ENCODE peak calls at places on chromosome 1, in eight cellular contexts. One of them, this sample, is unnamed.

GRCh38 chr1:942864-943533 is 16.1 kb downstream of the NOC2L start:
- DNase-seq in effector memory CD4-positive, alpha-beta T cell: no peak
- DNase-seq in substantia nigra: no peak
- DNase-seq in fibroblast of lung: peak
- DNase-seq in psoas muscle: no peak
- DNase-seq in AG04450: no peak
- DNase-seq in stomach: no peak
- DNase-seq in ovary: peak
- DNase-seq in this sample: no peak

GRCh38 chr1:39926820-39927219 is 25.1 kb upstream of the MYCL start:
- DNase-seq in effector memory CD4-positive, alpha-beta T cell: no peak
- DNase-seq in substantia nigra: no peak
- DNase-seq in fibroblast of lung: no peak
- DNase-seq in psoas muscle: no peak
- DNase-seq in AG04450: no peak
- DNase-seq in stomach: no peak
- DNase-seq in ovary: no peak
- DNase-seq in this sample: no peak

GRCh38 chr1:49013046-49013445 is 236.4 kb upstream of the BEND5 start:
- DNase-seq in effector memory CD4-positive, alpha-beta T cell: no peak
- DNase-seq in substantia nigra: no peak
- DNase-seq in fibroblast of lung: no peak
- DNase-seq in psoas muscle: no peak
- DNase-seq in AG04450: no peak
- DNase-seq in stomach: no peak
- DNase-seq in ovary: no peak
- DNase-seq in this sample: no peak

GRCh38 chr1:12180903-12181302 is 14.1 kb downstream of the TNFRSF1B start:
- DNase-seq in effector memory CD4-positive, alpha-beta T cell: no peak
- DNase-seq in substantia nigra: no peak
- DNase-seq in fibroblast of lung: no peak
- DNase-seq in psoas muscle: no peak
- DNase-seq in AG04450: no peak
- DNase-seq in stomach: no peak
- DNase-seq in ovary: no peak
- DNase-seq in this sample: no peak

GRCh38 chr1:159030865-159031472 is 21.3 kb downstream of the IFI16 start:
- DNase-seq in effector memory CD4-positive, alpha-beta T cell: no peak
- DNase-seq in substantia nigra: no peak
- DNase-seq in fibroblast of lung: no peak
- DNase-seq in psoas muscle: no peak
- DNase-seq in AG04450: no peak
- DNase-seq in stomach: no peak
- DNase-seq in ovary: no peak
- DNase-seq in this sample: no peak

GRCh38 chr1:180415985-180416633 is 86.3 kb downstream of the ACBD6 start:
- DNase-seq in effector memory CD4-positive, alpha-beta T cell: no peak
- DNase-seq in substantia nigra: no peak
- DNase-seq in fibroblast of lung: peak
- DNase-seq in psoas muscle: no peak
- DNase-seq in AG04450: no peak
- DNase-seq in stomach: no peak
- DNase-seq in ovary: no peak
- DNase-seq in this sample: no peak

GRCh38 chr1:182259229-182259872 is 132.2 kb downstream of the GLUL start:
- DNase-seq in effector memory CD4-positive, alpha-beta T cell: peak
- DNase-seq in substantia nigra: peak
- DNase-seq in fibroblast of lung: peak
- DNase-seq in psoas muscle: peak
- DNase-seq in AG04450: no peak
- DNase-seq in stomach: peak
- DNase-seq in ovary: peak
- DNase-seq in this sample: peak

GRCh38 chr1:21335750-21336168 is 45.5 kb upstream of the ECE1 start:
- DNase-seq in effector memory CD4-positive, alpha-beta T cell: no peak
- DNase-seq in substantia nigra: no peak
- DNase-seq in fibroblast of lung: no peak
- DNase-seq in psoas muscle: no peak
- DNase-seq in AG04450: no peak
- DNase-seq in stomach: no peak
- DNase-seq in ovary: no peak
- DNase-seq in this sample: peak

GRCh38 chr1:77378723-77379533 is 97.1 kb downstream of the AK5 start:
- DNase-seq in effector memory CD4-positive, alpha-beta T cell: no peak
- DNase-seq in substantia nigra: no peak
- DNase-seq in fibroblast of lung: peak
- DNase-seq in psoas muscle: no peak
- DNase-seq in AG04450: peak
- DNase-seq in stomach: no peak
- DNase-seq in ovary: no peak
- DNase-seq in this sample: no peak

GRCh38 chr1:20361805-20362381 is 71.2 kb downstream of the VWA5B1 start:
- DNase-seq in effector memory CD4-positive, alpha-beta T cell: no peak
- DNase-seq in substantia nigra: peak
- DNase-seq in fibroblast of lung: peak
- DNase-seq in psoas muscle: peak
- DNase-seq in AG04450: no peak
- DNase-seq in stomach: peak
- DNase-seq in ovary: peak
- DNase-seq in this sample: peak

GRCh38 chr1:207284209-207284892 is 37.1 kb upstream of the CD55 start:
- DNase-seq in effector memory CD4-positive, alpha-beta T cell: no peak
- DNase-seq in substantia nigra: no peak
- DNase-seq in fibroblast of lung: no peak
- DNase-seq in psoas muscle: no peak
- DNase-seq in AG04450: no peak
- DNase-seq in stomach: no peak
- DNase-seq in ovary: no peak
- DNase-seq in this sample: no peak

GRCh38 chr1:78667939-78668338 is 18.3 kb downstream of the IFI44 start:
- DNase-seq in effector memory CD4-positive, alpha-beta T cell: no peak
- DNase-seq in substantia nigra: no peak
- DNase-seq in fibroblast of lung: no peak
- DNase-seq in psoas muscle: no peak
- DNase-seq in AG04450: no peak
- DNase-seq in stomach: no peak
- DNase-seq in ovary: no peak
- DNase-seq in this sample: no peak

GRCh38 chr1:172698224-172698623 is 39.3 kb downstream of the FASLG start:
- DNase-seq in effector memory CD4-positive, alpha-beta T cell: no peak
- DNase-seq in substantia nigra: no peak
- DNase-seq in fibroblast of lung: no peak
- DNase-seq in psoas muscle: no peak
- DNase-seq in AG04450: no peak
- DNase-seq in stomach: no peak
- DNase-seq in ovary: no peak
- DNase-seq in this sample: no peak

GRCh38 chr1:111594128-111594693 is 25.4 kb upstream of the RAP1A start:
- DNase-seq in effector memory CD4-positive, alpha-beta T cell: no peak
- DNase-seq in substantia nigra: no peak
- DNase-seq in fibroblast of lung: no peak
- DNase-seq in psoas muscle: no peak
- DNase-seq in AG04450: no peak
- DNase-seq in stomach: no peak
- DNase-seq in ovary: no peak
- DNase-seq in this sample: no peak

GRCh38 chr1:96358057-96358456 is 363.5 kb upstream of the PTBP2 start:
- DNase-seq in effector memory CD4-positive, alpha-beta T cell: no peak
- DNase-seq in substantia nigra: no peak
- DNase-seq in fibroblast of lung: no peak
- DNase-seq in psoas muscle: no peak
- DNase-seq in AG04450: no peak
- DNase-seq in stomach: no peak
- DNase-seq in ovary: no peak
- DNase-seq in this sample: no peak

GRCh38 chr1:98325646-98326441 is 335.7 kb upstream of the SNX7 start:
- DNase-seq in effector memory CD4-positive, alpha-beta T cell: no peak
- DNase-seq in substantia nigra: no peak
- DNase-seq in fibroblast of lung: peak
- DNase-seq in psoas muscle: peak
- DNase-seq in AG04450: peak
- DNase-seq in stomach: peak
- DNase-seq in ovary: no peak
- DNase-seq in this sample: peak
- H3K27ac ChIP-seq in effector memory CD4-positive, alpha-beta T cell: no peak
- H3K27ac ChIP-seq in substantia nigra: no peak
- H3K27ac ChIP-seq in fibroblast of lung: no peak
- H3K27ac ChIP-seq in psoas muscle: no peak
- H3K27ac ChIP-seq in AG04450: no peak
- H3K27ac ChIP-seq in stomach: no peak
- H3K27ac ChIP-seq in ovary: no peak
- H3K27ac ChIP-seq in this sample: peak

GRCh38 chr1:64090436-64090835 is 113.0 kb upstream of the UBE2U start:
- DNase-seq in effector memory CD4-positive, alpha-beta T cell: no peak
- DNase-seq in substantia nigra: no peak
- DNase-seq in fibroblast of lung: no peak
- DNase-seq in psoas muscle: no peak
- DNase-seq in AG04450: no peak
- DNase-seq in stomach: no peak
- DNase-seq in ovary: no peak
- DNase-seq in this sample: no peak

GRCh38 chr1:64097859-64098258 is 105.6 kb upstream of the UBE2U start:
- DNase-seq in effector memory CD4-positive, alpha-beta T cell: no peak
- DNase-seq in substantia nigra: no peak
- DNase-seq in fibroblast of lung: no peak
- DNase-seq in psoas muscle: no peak
- DNase-seq in AG04450: no peak
- DNase-seq in stomach: no peak
- DNase-seq in ovary: no peak
- DNase-seq in this sample: no peak

GRCh38 chr1:64092851-64093371 is 110.5 kb upstream of the UBE2U start:
- DNase-seq in effector memory CD4-positive, alpha-beta T cell: no peak
- DNase-seq in substantia nigra: no peak
- DNase-seq in fibroblast of lung: no peak
- DNase-seq in psoas muscle: no peak
- DNase-seq in AG04450: no peak
- DNase-seq in stomach: no peak
- DNase-seq in ovary: no peak
- DNase-seq in this sample: no peak

GRCh38 chr1:64095832-64096231 is 107.6 kb upstream of the UBE2U start:
- DNase-seq in effector memory CD4-positive, alpha-beta T cell: no peak
- DNase-seq in substantia nigra: no peak
- DNase-seq in fibroblast of lung: no peak
- DNase-seq in psoas muscle: no peak
- DNase-seq in AG04450: no peak
- DNase-seq in stomach: no peak
- DNase-seq in ovary: no peak
- DNase-seq in this sample: no peak

DNA sequence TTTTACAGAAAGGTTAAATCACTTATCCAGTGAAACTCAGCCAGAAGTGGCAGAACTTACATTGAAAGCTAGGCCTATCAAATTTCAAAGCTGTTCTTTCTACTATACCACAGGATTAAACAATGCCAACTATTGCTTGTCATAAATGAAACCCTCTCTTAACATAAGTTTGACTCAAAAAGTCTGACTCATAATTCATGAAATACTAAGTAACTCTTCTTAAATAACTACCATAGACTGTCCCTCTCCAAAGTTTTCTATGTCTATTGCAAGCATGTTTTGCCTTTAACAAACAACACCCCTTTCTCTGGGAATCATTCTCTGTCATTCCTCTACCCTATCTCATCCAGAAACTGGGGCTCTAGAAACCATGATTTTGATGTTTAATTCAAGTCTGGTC is 109.5 kb upstream of the UBE2U start:
- DNase-seq in effector memory CD4-positive, alpha-beta T cell: no peak
- DNase-seq in substantia nigra: no peak
- DNase-seq in fibroblast of lung: peak
- DNase-seq in psoas muscle: no peak
- DNase-seq in AG04450: no peak
- DNase-seq in stomach: no peak
- DNase-seq in ovary: no peak
- DNase-seq in this sample: no peak
- H3K27ac ChIP-seq in effector memory CD4-positive, alpha-beta T cell: no peak
- H3K27ac ChIP-seq in substantia nigra: peak
- H3K27ac ChIP-seq in fibroblast of lung: no peak
- H3K27ac ChIP-seq in psoas muscle: no peak
- H3K27ac ChIP-seq in AG04450: no peak
- H3K27ac ChIP-seq in stomach: no peak
- H3K27ac ChIP-seq in ovary: no peak
- H3K27ac ChIP-seq in this sample: no peak

GRCh38 chr1:100458925-100459814 is 78.8 kb upstream of the GPR88 start:
- DNase-seq in effector memory CD4-positive, alpha-beta T cell: peak
- DNase-seq in substantia nigra: peak
- DNase-seq in fibroblast of lung: peak
- DNase-seq in psoas muscle: peak
- DNase-seq in AG04450: peak
- DNase-seq in stomach: peak
- DNase-seq in ovary: peak
- DNase-seq in this sample: peak
- H3K27ac ChIP-seq in effector memory CD4-positive, alpha-beta T cell: peak
- H3K27ac ChIP-seq in substantia nigra: no peak
- H3K27ac ChIP-seq in fibroblast of lung: no peak
- H3K27ac ChIP-seq in psoas muscle: peak
- H3K27ac ChIP-seq in AG04450: no peak
- H3K27ac ChIP-seq in stomach: no peak
- H3K27ac ChIP-seq in ovary: no peak
- H3K27ac ChIP-seq in this sample: no peak

GRCh38 chr1:179142889-179143299 is 61.0 kb downstream of the TOR3A start:
- DNase-seq in effector memory CD4-positive, alpha-beta T cell: no peak
- DNase-seq in substantia nigra: no peak
- DNase-seq in fibroblast of lung: peak
- DNase-seq in psoas muscle: no peak
- DNase-seq in AG04450: peak
- DNase-seq in stomach: no peak
- DNase-seq in ovary: no peak
- DNase-seq in this sample: no peak

GRCh38 chr1:179143332-179143731 is 61.5 kb downstream of the TOR3A start:
- DNase-seq in effector memory CD4-positive, alpha-beta T cell: no peak
- DNase-seq in substantia nigra: no peak
- DNase-seq in fibroblast of lung: peak
- DNase-seq in psoas muscle: no peak
- DNase-seq in AG04450: peak
- DNase-seq in stomach: no peak
- DNase-seq in ovary: no peak
- DNase-seq in this sample: no peak

GRCh38 chr1:179141592-179142244 is 59.8 kb downstream of the TOR3A start:
- DNase-seq in effector memory CD4-positive, alpha-beta T cell: no peak
- DNase-seq in substantia nigra: no peak
- DNase-seq in fibroblast of lung: peak
- DNase-seq in psoas muscle: no peak
- DNase-seq in AG04450: peak
- DNase-seq in stomach: no peak
- DNase-seq in ovary: no peak
- DNase-seq in this sample: no peak

DNA sequence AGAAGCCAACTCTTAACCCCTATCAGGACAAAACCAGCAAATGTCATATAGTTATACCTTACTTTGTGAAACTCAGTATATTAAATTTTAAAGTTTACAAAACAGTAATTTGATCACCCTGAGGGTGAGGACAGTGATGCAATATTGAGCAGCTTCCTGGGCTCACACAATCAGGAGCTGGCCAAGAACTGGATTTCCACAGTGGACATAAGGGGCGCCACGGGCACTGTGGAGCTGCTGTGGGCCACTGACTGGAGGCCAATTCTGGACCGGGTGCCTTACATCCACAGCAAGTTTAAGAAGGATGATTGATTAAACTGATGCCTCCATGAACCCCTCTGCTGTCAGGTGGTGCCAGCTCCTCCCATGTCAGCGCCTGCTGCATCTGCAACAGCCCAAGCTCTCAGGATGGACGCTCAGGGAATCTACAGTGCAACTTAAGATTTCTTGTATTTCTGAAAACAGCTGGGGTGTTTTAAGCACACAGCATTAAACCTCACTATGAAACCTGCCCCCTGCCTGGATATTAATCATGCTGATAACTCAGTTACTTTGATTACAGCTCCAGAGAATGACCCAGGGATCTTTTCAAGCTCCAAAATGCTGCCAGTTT is 55.9 kb downstream of the TOR3A start:
- DNase-seq in effector memory CD4-positive, alpha-beta T cell: no peak
- DNase-seq in substantia nigra: no peak
- DNase-seq in fibroblast of lung: no peak
- DNase-seq in psoas muscle: no peak
- DNase-seq in AG04450: no peak
- DNase-seq in stomach: no peak
- DNase-seq in ovary: no peak
- DNase-seq in this sample: no peak
- H3K27ac ChIP-seq in effector memory CD4-positive, alpha-beta T cell: no peak
- H3K27ac ChIP-seq in substantia nigra: no peak
- H3K27ac ChIP-seq in fibroblast of lung: no peak
- H3K27ac ChIP-seq in psoas muscle: no peak
- H3K27ac ChIP-seq in AG04450: peak
- H3K27ac ChIP-seq in stomach: no peak
- H3K27ac ChIP-seq in ovary: no peak
- H3K27ac ChIP-seq in this sample: no peak